ENCODE peak calls at places on chromosome 10, in nine cellular contexts. W is choroid plexus epithelial cell; O is fibroblast of pulmonary artery; J is ELR; A is activated naive CD8-positive, alpha-beta T cell treated with anti-CD3 and anti-CD28 coated beads for 36 hours; H is hypothalamus; D is stimulated activated CD8-positive, alpha-beta memory T cell treated with anti-CD3 and anti-CD28 coated beads, Interleukin-7, amount 100 ng/mL, for 24 hours; R is NCI-H1092 treated with DMSO at 0.1 percent for 48 hours; K is activated T-helper 1 cell treated with Interleukin-2 at 50 U/mL for 16 hours. N is an unnamed sample.

GRCh38 chr10:58641095-58641531 is 128.4 kb downstream of the BICC1 start:
- DNase-seq in D (no peak), A (no peak), J (peak), K (no peak), R (peak), W (peak), O (peak), H (no peak), N (peak)

GRCh38 chr10:43039629-43040481 is 37.0 kb upstream of the RET start:
- DNase-seq in D (no peak), A (no peak), R (no peak), H (no peak), J (no peak), K (no peak), W (no peak), O (no peak), N (no peak)

GRCh38 chr10:35386594-35387174 is 50.4 kb downstream of the CCNY start:
- DNase-seq in K (no peak), J (no peak), D (no peak), R (no peak), A (no peak), H (no peak), W (peak), O (peak), N (peak)

GRCh38 chr10:46033602-46034011 is 3.2 kb upstream of the NCOA4 start:
- DNase-seq in A (no peak), H (no peak), K (no peak), O (peak), D (no peak), J (peak), W (peak), R (no peak), N (peak)

GRCh38 chr10:58334817-58335305 is at the start of gene UBE2D1:
- DNase-seq in H (peak), J (peak), D (peak), O (peak), W (peak), A (peak), K (peak), R (peak), N (peak)

GRCh38 chr10:73840056-73840402 is 28.6 kb upstream of the NDST2 start:
- DNase-seq in O (peak), J (peak), K (no peak), W (peak), R (no peak), D (no peak), A (no peak), H (no peak), N (no peak)

GRCh38 chr10:22976535-22976934 is 48.7 kb downstream of the ARMC3 start:
- DNase-seq in O (no peak), R (no peak), H (no peak), J (no peak), D (no peak), W (no peak), K (no peak), A (no peak), N (peak)

GRCh38 chr10:119531067-119531466 is 11.5 kb downstream of the RGS10 start:
- DNase-seq in H (no peak), R (no peak), O (no peak), J (no peak), A (no peak), W (peak), D (no peak), K (no peak), N (peak)

GRCh38 chr10:86004310-86004709 is 362.3 kb downstream of the GRID1 start:
- DNase-seq in O (no peak), J (no peak), A (no peak), W (no peak), D (no peak), R (no peak), H (no peak), K (no peak), N (no peak)

GRCh38 chr10:6237189-6237496 is 34.4 kb downstream of the PFKFB3 start:
- DNase-seq in A (no peak), R (no peak), H (no peak), O (no peak), W (no peak), J (no peak), K (no peak), D (no peak), N (no peak)

GRCh38 chr10:1009071-1009494 is 16.6 kb downstream of the IDI2 start:
- DNase-seq in J (no peak), D (no peak), K (no peak), O (no peak), H (no peak), W (no peak), A (no peak), R (no peak), N (no peak)

GRCh38 chr10:110481948-110482347 is 15.8 kb upstream of the DUSP5 start:
- DNase-seq in W (no peak), A (no peak), H (no peak), J (peak), K (no peak), D (no peak), R (no peak), O (no peak), N (no peak)

GRCh38 chr10:15180736-15181135 is 12.2 kb upstream of the NMT2 start:
- DNase-seq in R (no peak), K (no peak), H (no peak), A (no peak), W (peak), J (peak), O (peak), D (no peak), N (no peak)

GRCh38 chr10:98285416-98285815 is 17.4 kb upstream of the LOXL4 start:
- DNase-seq in R (no peak), J (no peak), D (no peak), W (peak), A (no peak), O (no peak), H (no peak), K (no peak), N (no peak)

GRCh38 chr10:129193148-129193547 is 273.9 kb upstream of the MGMT start:
- DNase-seq in J (no peak), H (no peak), R (no peak), W (no peak), O (no peak), K (no peak), D (no peak), A (peak), N (no peak)

GRCh38 chr10:100894033-100894432 is 18.7 kb upstream of the SLF2 start:
- DNase-seq in A (no peak), H (no peak), D (no peak), J (no peak), K (no peak), R (no peak), W (no peak), O (no peak), N (no peak)

GRCh38 chr10:29658984-29659769 is 24.4 kb upstream of the SVIL start:
- DNase-seq in H (no peak), R (no peak), A (peak), K (peak), D (peak), W (peak), J (peak), O (peak), N (peak)

GRCh38 chr10:78890506-78890905 is 178.3 kb upstream of the ZMIZ1 start:
- DNase-seq in J (no peak), A (no peak), O (no peak), W (no peak), K (no peak), H (no peak), R (no peak), D (no peak), N (no peak)

GRCh38 chr10:112092529-112092928 is 91.0 kb downstream of the GPAM start:
- DNase-seq in O (no peak), H (no peak), J (no peak), K (no peak), A (no peak), R (no peak), D (no peak), W (no peak), N (peak)

GRCh38 chr10:24912214-24912613 is 40.2 kb downstream of the PRTFDC1 start:
- DNase-seq in J (peak), A (no peak), O (peak), W (peak), D (no peak), H (no peak), R (no peak), K (no peak), N (no peak)

GRCh38 chr10:132388901-132389630 is 7.9 kb upstream of the PWWP2B start:
- DNase-seq in H (no peak), J (peak), W (no peak), O (no peak), R (no peak), K (no peak), D (no peak), A (no peak), N (no peak)

GRCh38 chr10:6047326-6047611 is 14.9 kb downstream of the IL2RA start:
- DNase-seq in R (no peak), A (no peak), K (no peak), O (no peak), H (no peak), D (no peak), J (no peak), W (no peak), N (no peak)

GRCh38 chr10:133339708-133340380 is 3.1 kb upstream of the CALY start:
- DNase-seq in A (no peak), K (no peak), W (no peak), J (no peak), R (no peak), H (no peak), D (no peak), O (no peak), N (no peak)

GRCh38 chr10:117320050-117320665 is 55.1 kb downstream of the PDZD8 start:
- DNase-seq in K (no peak), A (no peak), R (peak), J (peak), W (peak), O (peak), H (no peak), D (no peak), N (peak)

GRCh38 chr10:120715214-120715613 is 135.9 kb upstream of the WDR11 start:
- DNase-seq in O (no peak), D (no peak), W (no peak), K (no peak), R (no peak), H (no peak), A (no peak), J (no peak), N (no peak)

GRCh38 chr10:17003151-17003550 is 126.5 kb downstream of the CUBN start:
- DNase-seq in W (peak), O (peak), A (peak), K (peak), H (no peak), R (no peak), J (peak), D (peak), N (peak)

GRCh38 chr10:27744478-27745379 is 890 bp downstream of the MKX start:
- DNase-seq in H (no peak), J (peak), K (no peak), D (no peak), A (peak), W (no peak), O (no peak), R (no peak), N (peak)

GRCh38 chr10:102267748-102268147 is 22.4 kb downstream of the GBF1 start:
- DNase-seq in D (no peak), K (no peak), J (peak), W (peak), A (no peak), H (no peak), R (no peak), O (peak), N (peak)

GRCh38 chr10:131654471-131655087 is 246.2 kb upstream of the PPP2R2D start:
- DNase-seq in W (no peak), O (no peak), R (no peak), D (no peak), A (no peak), K (no peak), J (no peak), H (no peak), N (no peak)

GRCh38 chr10:43024942-43025700 is 51.7 kb upstream of the RET start:
- DNase-seq in R (no peak), H (no peak), W (no peak), O (no peak), J (no peak), A (no peak), K (no peak), D (no peak), N (no peak)

GRCh38 chr10:122983898-122984297 is 3.7 kb downstream of the PSTK start:
- DNase-seq in A (no peak), K (no peak), O (no peak), W (no peak), J (no peak), R (no peak), H (no peak), D (no peak), N (no peak)